ENCODE peak calls at places on chromosome 11, in five cellular contexts. P, U, D, Q and A are unnamed samples.
A peak's percentile ranks its signal among the peaks of the same experiment; 100 is the strongest.

GRCh38 chr11:9748361-9748970 is 84.6 kb downstream of the SWAP70 start:
- DNase-seq in D (peak; percentile 77), Q (peak; percentile 71), U (peak; percentile 88), P (no peak), A (no peak)

GRCh38 chr11:119368121-119369034 is 13.1 kb downstream of the USP2 start:
- DNase-seq in U (no peak), Q (no peak), D (peak; percentile 49), P (no peak), A (no peak)

GRCh38 chr11:31487848-31488247 is 21.6 kb downstream of the IMMP1L start:
- DNase-seq in P (no peak), D (no peak), Q (no peak), U (peak; percentile 72), A (no peak)

GRCh38 chr11:104024572-104024971 is 11.9 kb upstream of the DDI1 start:
- DNase-seq in D (no peak), U (no peak), Q (no peak), P (no peak), A (no peak)

GRCh38 chr11:11211888-11212287 is 141.2 kb downstream of the CSNK2A3 start:
- DNase-seq in P (no peak), D (no peak), U (no peak), Q (no peak), A (no peak)

GRCh38 chr11:102111011-102111786 is 952 bp downstream of the YAP1 start:
- DNase-seq in D (peak; percentile 97), Q (peak; percentile 47), U (peak; percentile 94), P (peak; percentile 85), A (peak; percentile 92)

GRCh38 chr11:44589301-44589700 is 23.8 kb downstream of the CD82 start:
- DNase-seq in Q (no peak), U (peak; percentile 84), D (no peak), P (no peak), A (no peak)

GRCh38 chr11:396511-396947 is 2.5 kb downstream of the PKP3 start:
- DNase-seq in U (peak; percentile 59), Q (peak; percentile 74), D (no peak), P (no peak), A (no peak)

GRCh38 chr11:63940786-63941185 is 2.0 kb downstream of the NAA40 start:
- DNase-seq in Q (no peak), U (no peak), D (no peak), P (no peak), A (no peak)

GRCh38 chr11:3849297-3849874 is 6.1 kb upstream of the STIM1 start:
- DNase-seq in U (peak; percentile 75), P (no peak), D (peak; percentile 57), Q (peak; percentile 37), A (no peak)

GRCh38 chr11:1285316-1285744 is 24.1 kb downstream of the TOLLIP start:
- DNase-seq in P (no peak), D (no peak), U (no peak), Q (no peak), A (no peak)

GRCh38 chr11:74321487-74322188 is 10.2 kb upstream of the P4HA3 start:
- DNase-seq in D (peak; percentile 71), P (no peak), U (peak; percentile 81), Q (peak; percentile 36), A (no peak)

GRCh38 chr11:113906038-113906437 is 1.4 kb downstream of the HTR3B start:
- DNase-seq in U (peak; percentile 54), Q (no peak), P (no peak), D (peak; percentile 71), A (no peak)

DNA sequence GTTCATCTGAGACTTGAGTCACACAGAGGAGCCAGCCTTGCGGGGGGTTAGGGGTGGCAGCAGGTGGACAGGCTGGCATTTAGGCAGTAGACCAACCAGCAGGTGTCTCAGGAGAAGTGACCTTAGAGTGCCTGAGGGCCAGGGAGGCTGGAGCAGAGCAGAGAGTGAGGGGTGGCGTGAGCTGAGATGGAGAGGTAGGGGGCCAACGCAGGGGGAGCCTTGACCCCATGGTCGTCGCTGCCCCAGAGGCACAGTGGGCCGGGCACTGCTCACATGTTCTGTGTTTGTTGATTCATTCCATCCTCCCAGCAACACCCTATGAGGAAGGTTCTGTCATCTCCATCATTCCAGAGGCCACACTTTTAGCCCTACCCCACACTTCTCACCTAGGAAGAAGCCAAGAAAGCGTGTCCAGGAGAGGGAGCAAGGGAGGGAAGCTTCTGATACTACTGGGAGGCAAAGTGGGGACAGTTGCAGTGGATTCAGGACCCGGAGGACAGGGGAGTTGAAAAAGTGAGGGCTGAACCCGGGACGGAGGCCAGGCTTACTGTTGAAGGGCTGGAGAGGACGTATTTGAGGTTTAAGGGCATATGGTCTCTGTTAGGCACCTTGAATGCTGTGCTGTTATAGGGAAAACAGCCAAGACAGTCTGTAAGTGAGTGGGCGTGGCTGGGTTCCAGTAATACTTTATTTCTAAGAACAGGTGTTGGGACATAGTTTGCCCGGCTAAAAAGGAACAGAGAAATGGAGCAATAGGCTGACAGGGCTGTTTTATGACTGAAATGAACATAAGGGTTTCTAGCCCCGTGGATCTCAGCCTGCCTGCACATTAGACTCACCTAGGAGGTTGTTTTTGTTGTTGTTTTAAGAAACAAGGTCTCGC is 7.3 kb downstream of the SART1 start:
- DNase-seq in P (no peak), U (no peak), Q (no peak), D (no peak), A (no peak)
- TF ChIP-seq CTCF in P (no peak), U (no peak), Q (no peak), D (peak; percentile 37), A (no peak)

GRCh38 chr11:57332694-57333440 is 2.8 kb downstream of the SSRP1 start:
- DNase-seq in D (no peak), P (no peak), Q (no peak), U (no peak), A (no peak)

GRCh38 chr11:57338152-57338551 is at the start of gene P2RX3:
- DNase-seq in P (no peak), Q (no peak), U (no peak), D (peak; percentile 45), A (no peak)

GRCh38 chr11:57336111-57336666 is 497 bp upstream of the SSRP1 start:
- DNase-seq in D (no peak), P (no peak), U (no peak), Q (no peak), A (no peak)

GRCh38 chr11:57335023-57335342 is 709 bp downstream of the SSRP1 start:
- DNase-seq in Q (no peak), P (no peak), D (no peak), U (no peak), A (no peak)

GRCh38 chr11:57335343-57336110 is at the start of gene SSRP1:
- DNase-seq in U (peak; percentile 94), P (peak; percentile 66), Q (peak; percentile 94), D (peak; percentile 93), A (peak; percentile 94)
- TF ChIP-seq CTCF in U (no peak), P (no peak), Q (peak; percentile 26), D (no peak), A (no peak)

DNA sequence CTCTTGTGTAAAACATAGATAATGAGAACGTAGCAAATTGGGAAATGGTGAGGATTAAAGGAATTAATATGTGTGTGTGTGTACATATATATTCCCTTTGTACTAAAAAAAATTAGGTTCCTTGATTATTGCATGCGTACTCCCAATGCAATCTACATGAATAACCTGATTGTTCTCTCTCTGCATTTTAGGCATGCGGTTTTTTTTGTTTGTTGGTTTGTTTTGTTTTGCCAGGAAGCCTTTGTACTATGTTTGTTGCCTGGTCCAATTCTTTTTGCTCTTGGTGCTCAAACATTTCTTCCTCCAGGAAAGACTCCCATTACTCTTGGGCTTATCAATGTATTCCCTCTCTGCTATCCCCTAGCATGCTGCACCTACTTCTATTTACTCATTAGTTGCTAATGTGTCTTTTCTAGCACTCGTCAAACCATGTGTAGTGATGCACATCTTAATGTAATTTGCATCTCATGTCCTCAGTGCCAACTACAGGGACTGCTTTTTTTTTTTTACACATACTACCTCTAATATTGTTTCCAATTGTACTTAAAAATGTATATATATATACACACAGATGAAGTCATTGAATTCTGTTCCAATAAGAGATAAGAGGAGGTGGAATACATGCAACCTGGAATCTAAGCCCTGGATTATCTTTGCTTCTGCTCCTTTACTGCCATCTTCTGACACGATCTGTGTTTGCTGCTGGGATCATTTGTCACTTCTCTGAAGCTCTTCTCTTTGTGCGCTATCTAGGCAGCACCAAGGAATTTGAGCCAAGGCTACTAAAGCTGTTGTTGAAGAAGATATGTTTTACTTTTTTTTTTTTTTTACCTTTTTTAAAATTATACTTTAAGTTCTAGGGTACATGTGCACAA is 197.2 kb upstream of the ANO3 start:
- DNase-seq in D (peak; percentile 68), P (no peak), Q (no peak), U (peak; percentile 68), A (no peak)
- TF ChIP-seq CTCF in D (peak; percentile 70), P (peak; percentile 37), Q (peak; percentile 45), U (peak; percentile 34), A (peak; percentile 55)

GRCh38 chr11:65538915-65539374 is 14.1 kb downstream of the SCYL1 start:
- DNase-seq in D (peak; percentile 83), Q (no peak), P (no peak), U (no peak), A (no peak)

GRCh38 chr11:65541093-65542010 is 16.5 kb downstream of the SCYL1 start:
- DNase-seq in P (no peak), Q (no peak), U (peak; percentile 12), D (no peak), A (no peak)

GRCh38 chr11:65538232-65538914 is 13.5 kb downstream of the SCYL1 start:
- DNase-seq in Q (no peak), U (no peak), P (no peak), D (no peak), A (no peak)

GRCh38 chr11:65539401-65540289 is 14.8 kb downstream of the SCYL1 start:
- DNase-seq in D (peak; percentile 88), Q (peak; percentile 93), U (no peak), P (no peak), A (no peak)

GRCh38 chr11:65540290-65541092 is 15.6 kb downstream of the SCYL1 start:
- DNase-seq in U (peak; percentile 94), D (peak; percentile 99), P (peak; percentile 62), Q (peak; percentile 100), A (peak; percentile 97)
- TF ChIP-seq CTCF in U (peak; percentile 67), D (peak; percentile 97), P (peak; percentile 71), Q (peak; percentile 88), A (peak; percentile 96)

GRCh38 chr11:133219543-133219942 is 312.8 kb downstream of the OPCML start:
- DNase-seq in U (no peak), D (no peak), Q (no peak), P (no peak), A (no peak)
- TF ChIP-seq CTCF in U (no peak), D (peak; percentile 66), Q (peak; percentile 4), P (no peak), A (no peak)

DNA sequence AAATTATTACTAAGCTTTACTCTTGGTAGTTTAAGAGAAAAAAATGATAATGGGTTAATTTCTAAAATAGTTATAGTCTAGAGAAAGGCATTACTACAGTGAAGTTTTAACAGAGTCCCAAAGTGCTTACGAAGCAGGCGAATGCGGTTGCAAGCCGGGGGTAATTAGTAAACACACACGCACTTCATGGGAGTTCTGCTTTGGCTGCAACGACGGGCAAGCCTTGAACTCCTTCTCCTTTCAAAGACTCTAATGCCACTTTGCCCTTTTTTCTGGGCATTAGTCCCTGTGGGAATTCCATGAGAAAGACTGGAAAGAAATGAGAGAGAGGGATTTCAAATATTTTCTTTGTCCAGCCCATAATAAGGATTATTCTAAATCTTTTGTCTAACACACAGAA is 66.1 kb downstream of the TENM4 start:
- DNase-seq in P (no peak), U (no peak), Q (no peak), D (no peak), A (no peak)
- TF ChIP-seq CTCF in P (no peak), U (no peak), Q (no peak), D (no peak), A (no peak)

DNA sequence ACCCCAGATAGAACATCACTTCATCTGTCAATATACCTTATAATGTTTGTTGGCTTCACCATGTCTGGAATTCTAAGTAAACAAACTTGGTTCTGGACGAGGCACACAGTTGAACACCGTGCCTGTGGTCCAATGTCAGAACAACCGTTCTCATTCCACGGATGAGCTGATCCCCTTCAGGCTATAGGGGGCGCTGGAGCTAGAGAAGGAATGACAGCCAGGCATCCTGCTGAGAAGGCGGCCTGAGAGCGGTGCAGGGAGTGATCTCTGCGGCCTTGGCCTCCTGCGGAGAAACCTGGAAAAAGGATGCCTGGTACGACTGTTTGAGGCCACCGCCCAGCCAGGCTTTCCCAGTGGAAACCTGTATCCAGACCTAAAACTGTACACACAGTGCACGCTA is 48.7 kb downstream of the FDX1 start:
- DNase-seq in D (peak; percentile 92), U (no peak), P (peak; percentile 12), Q (no peak), A (no peak)
- TF ChIP-seq CTCF in D (peak; percentile 89), U (no peak), P (peak; percentile 52), Q (no peak), A (no peak)